ENCODE peak calls at places on chromosomes 13 and 19, in four cellular contexts. One of them, this sample, is unnamed.

GRCh38 chr13:50740052-50740741 is 103.3 kb downstream of the DLEU7 start:
- DNase-seq in type B pancreatic cell: no peak
- DNase-seq in AG09319: peak; percentile 22
- DNase-seq in GM20000: no peak
- DNase-seq in this sample: no peak

GRCh38 chr13:99303863-99304521 is 3.2 kb downstream of the GPR183 start:
- DNase-seq in type B pancreatic cell: no peak
- DNase-seq in AG09319: no peak
- DNase-seq in GM20000: no peak
- DNase-seq in this sample: no peak

GRCh38 chr13:37598572-37598971 is at the start of gene POSTN:
- DNase-seq in type B pancreatic cell: no peak
- DNase-seq in AG09319: no peak
- DNase-seq in GM20000: no peak
- DNase-seq in this sample: no peak

GRCh38 chr13:83007226-83007625 is 875.0 kb downstream of the SLITRK1 start:
- DNase-seq in type B pancreatic cell: no peak
- DNase-seq in AG09319: no peak
- DNase-seq in GM20000: no peak
- DNase-seq in this sample: no peak

GRCh38 chr13:41216160-41216559 is 21.8 kb upstream of the KBTBD7 start:
- DNase-seq in type B pancreatic cell: no peak
- DNase-seq in AG09319: peak; percentile 57
- DNase-seq in GM20000: no peak
- DNase-seq in this sample: no peak

GRCh38 chr13:98916403-98916802 is 61.5 kb downstream of the DOCK9 start:
- DNase-seq in type B pancreatic cell: no peak
- DNase-seq in AG09319: no peak
- DNase-seq in GM20000: no peak
- DNase-seq in this sample: no peak

GRCh38 chr13:24284876-24285275 is 24.5 kb upstream of the C1QTNF9 start:
- DNase-seq in type B pancreatic cell: no peak
- DNase-seq in AG09319: no peak
- DNase-seq in GM20000: no peak
- DNase-seq in this sample: no peak

GRCh38 chr19:35436477-35437141 is 11.4 kb upstream of the FFAR2 start:
- DNase-seq in type B pancreatic cell: no peak
- DNase-seq in AG09319: peak; percentile 14
- DNase-seq in GM20000: peak; percentile 34
- DNase-seq in this sample: peak; percentile 60

GRCh38 chr19:3387645-3388589 is 21.5 kb downstream of the NFIC start:
- DNase-seq in type B pancreatic cell: no peak
- DNase-seq in AG09319: peak; percentile 61
- DNase-seq in GM20000: no peak
- DNase-seq in this sample: no peak

GRCh38 chr19:2557093-2557440 is 81.1 kb downstream of the GADD45B start:
- DNase-seq in type B pancreatic cell: no peak
- DNase-seq in AG09319: no peak
- DNase-seq in GM20000: no peak
- DNase-seq in this sample: no peak

GRCh38 chr13:77026783-77027621 is at the start of gene FBXL3:
- DNase-seq in type B pancreatic cell: peak; percentile 88
- DNase-seq in AG09319: peak; percentile 79
- DNase-seq in GM20000: peak; percentile 95
- DNase-seq in this sample: peak; percentile 83

GRCh38 chr13:111658150-111659100 is 338.0 kb downstream of the TEX29 start:
- DNase-seq in type B pancreatic cell: peak; percentile 51
- DNase-seq in AG09319: no peak
- DNase-seq in GM20000: no peak
- DNase-seq in this sample: no peak

GRCh38 chr19:29771708-29772415 is 39.9 kb upstream of the CCNE1 start:
- DNase-seq in type B pancreatic cell: no peak
- DNase-seq in AG09319: peak; percentile 8
- DNase-seq in GM20000: peak; percentile 61
- DNase-seq in this sample: peak; percentile 34

GRCh38 chr19:7739211-7739752 is 7.4 kb upstream of the CLEC4G start:
- DNase-seq in type B pancreatic cell: no peak
- DNase-seq in AG09319: no peak
- DNase-seq in GM20000: no peak
- DNase-seq in this sample: no peak

GRCh38 chr19:43624933-43625332 is 5.5 kb upstream of the ZNF428 start:
- DNase-seq in type B pancreatic cell: no peak
- DNase-seq in AG09319: no peak
- DNase-seq in GM20000: peak; percentile 88
- DNase-seq in this sample: peak; percentile 97

GRCh38 chr13:75492389-75492788 is 10.4 kb upstream of the TBC1D4 start:
- DNase-seq in type B pancreatic cell: no peak
- DNase-seq in AG09319: no peak
- DNase-seq in GM20000: no peak
- DNase-seq in this sample: no peak

GRCh38 chr19:49149652-49150105 is 5.5 kb downstream of the HRC start:
- DNase-seq in type B pancreatic cell: peak; percentile 84
- DNase-seq in AG09319: no peak
- DNase-seq in GM20000: no peak
- DNase-seq in this sample: no peak

GRCh38 chr13:101535192-101535746 is 82.8 kb downstream of the ITGBL1 start:
- DNase-seq in type B pancreatic cell: no peak
- DNase-seq in AG09319: no peak
- DNase-seq in GM20000: no peak
- DNase-seq in this sample: no peak

GRCh38 chr13:112901951-112902651 is 66.9 kb upstream of the MCF2L start:
- DNase-seq in type B pancreatic cell: no peak
- DNase-seq in AG09319: no peak
- DNase-seq in GM20000: no peak
- DNase-seq in this sample: no peak

GRCh38 chr13:72295173-72295572 is 428.2 kb upstream of the DACH1 start:
- DNase-seq in type B pancreatic cell: no peak
- DNase-seq in AG09319: no peak
- DNase-seq in GM20000: no peak
- DNase-seq in this sample: no peak
- TF ChIP-seq CTCF in type B pancreatic cell: no peak
- TF ChIP-seq CTCF in AG09319: no peak
- TF ChIP-seq CTCF in GM20000: no peak
- TF ChIP-seq CTCF in this sample: no peak

GRCh38 chr19:52248256-52248655 is 21.1 kb upstream of the ZNF766 start:
- DNase-seq in type B pancreatic cell: no peak
- DNase-seq in AG09319: peak; percentile 4
- DNase-seq in GM20000: no peak
- DNase-seq in this sample: peak; percentile 85
- TF ChIP-seq CTCF in type B pancreatic cell: peak; percentile 64
- TF ChIP-seq CTCF in AG09319: peak; percentile 43
- TF ChIP-seq CTCF in GM20000: peak; percentile 3
- TF ChIP-seq CTCF in this sample: peak; percentile 70

GRCh38 chr19:6047741-6048231 is 62.5 kb downstream of the RFX2 start:
- DNase-seq in type B pancreatic cell: peak; percentile 61
- DNase-seq in AG09319: no peak
- DNase-seq in GM20000: peak; percentile 64
- DNase-seq in this sample: no peak
- TF ChIP-seq CTCF in type B pancreatic cell: peak; percentile 75
- TF ChIP-seq CTCF in AG09319: peak; percentile 83
- TF ChIP-seq CTCF in GM20000: peak; percentile 45
- TF ChIP-seq CTCF in this sample: peak; percentile 7

GRCh38 chr13:105139048-105139379 is 1396.4 kb downstream of the EFNB2 start:
- DNase-seq in type B pancreatic cell: no peak
- DNase-seq in AG09319: no peak
- DNase-seq in GM20000: peak; percentile 13
- DNase-seq in this sample: no peak

GRCh38 chr13:105142556-105142955 is 1392.9 kb downstream of the EFNB2 start:
- DNase-seq in type B pancreatic cell: no peak
- DNase-seq in AG09319: no peak
- DNase-seq in GM20000: no peak
- DNase-seq in this sample: no peak

GRCh38 chr13:105144020-105144419 is 1391.4 kb downstream of the EFNB2 start:
- DNase-seq in type B pancreatic cell: no peak
- DNase-seq in AG09319: no peak
- DNase-seq in GM20000: no peak
- DNase-seq in this sample: no peak

GRCh38 chr13:105135852-105136251 is 1399.6 kb downstream of the EFNB2 start:
- DNase-seq in type B pancreatic cell: no peak
- DNase-seq in AG09319: no peak
- DNase-seq in GM20000: no peak
- DNase-seq in this sample: no peak

DNA sequence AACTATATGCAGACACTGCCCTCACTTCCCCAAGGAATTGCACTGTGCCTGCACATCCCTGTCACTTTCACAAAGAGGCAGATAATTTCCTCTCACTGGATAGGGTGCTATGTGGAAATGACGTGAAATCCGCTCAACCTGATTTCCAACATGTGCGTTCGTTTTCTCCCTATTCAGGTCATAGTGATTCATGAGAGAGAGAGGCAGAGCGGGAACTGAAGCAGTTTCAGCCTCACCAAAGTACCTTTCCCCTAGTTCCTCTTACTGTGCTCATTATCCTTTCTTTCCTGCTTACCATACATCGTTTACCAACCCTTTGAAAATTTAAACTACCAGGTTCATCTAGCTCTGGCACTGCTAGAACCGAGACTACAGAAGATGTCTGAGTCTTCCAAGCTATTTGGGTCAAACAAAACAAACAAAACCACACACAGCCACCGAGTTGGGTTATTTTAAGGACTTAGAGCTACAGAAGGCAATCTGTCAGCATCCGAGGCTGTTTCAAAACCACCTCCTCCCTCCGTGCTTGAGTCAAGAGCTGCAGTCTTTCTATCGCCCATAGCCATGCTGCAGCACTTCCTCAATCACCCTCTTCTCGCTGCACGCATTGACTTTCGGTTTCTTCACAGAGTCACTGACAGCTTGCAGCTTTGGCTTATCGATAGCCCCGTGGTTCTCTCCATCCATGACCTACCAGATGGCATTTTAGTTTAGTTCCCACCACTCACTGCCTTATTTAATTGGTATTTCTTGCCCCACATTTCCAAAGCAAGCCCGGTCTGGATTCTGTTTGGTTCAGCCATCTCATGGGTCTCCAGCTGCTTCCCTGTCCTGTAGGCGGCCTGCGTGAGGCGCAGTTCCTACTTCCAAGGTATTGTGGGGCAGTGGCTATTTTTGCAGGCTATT is 1395.8 kb downstream of the EFNB2 start:
- DNase-seq in type B pancreatic cell: no peak
- DNase-seq in AG09319: no peak
- DNase-seq in GM20000: peak; percentile 73
- DNase-seq in this sample: peak; percentile 73
- TF ChIP-seq CTCF in type B pancreatic cell: no peak
- TF ChIP-seq CTCF in AG09319: no peak
- TF ChIP-seq CTCF in GM20000: peak; percentile 27
- TF ChIP-seq CTCF in this sample: peak; percentile 42

DNA sequence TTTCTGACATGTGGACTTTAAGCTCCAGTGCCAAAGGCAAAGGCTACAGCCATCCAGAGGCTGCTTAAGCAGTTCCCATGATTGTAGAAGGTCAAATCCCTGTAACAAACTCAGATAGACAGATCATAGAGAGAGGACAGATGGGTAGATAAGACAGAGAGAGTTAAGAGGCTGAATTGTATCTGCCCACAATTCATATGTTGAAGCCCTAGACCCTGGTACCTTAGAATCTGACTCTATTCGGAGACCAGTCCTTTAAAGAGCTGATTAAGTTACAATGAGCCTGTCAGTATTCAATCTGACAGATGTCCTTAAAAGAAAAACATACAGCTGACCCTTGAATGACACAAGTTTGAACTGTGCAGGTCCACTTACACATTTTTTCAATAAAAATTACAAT is 115.2 kb downstream of the RAP2A start:
- DNase-seq in type B pancreatic cell: no peak
- DNase-seq in AG09319: no peak
- DNase-seq in GM20000: no peak
- DNase-seq in this sample: no peak
- TF ChIP-seq CTCF in type B pancreatic cell: no peak
- TF ChIP-seq CTCF in AG09319: no peak
- TF ChIP-seq CTCF in GM20000: no peak
- TF ChIP-seq CTCF in this sample: no peak

DNA sequence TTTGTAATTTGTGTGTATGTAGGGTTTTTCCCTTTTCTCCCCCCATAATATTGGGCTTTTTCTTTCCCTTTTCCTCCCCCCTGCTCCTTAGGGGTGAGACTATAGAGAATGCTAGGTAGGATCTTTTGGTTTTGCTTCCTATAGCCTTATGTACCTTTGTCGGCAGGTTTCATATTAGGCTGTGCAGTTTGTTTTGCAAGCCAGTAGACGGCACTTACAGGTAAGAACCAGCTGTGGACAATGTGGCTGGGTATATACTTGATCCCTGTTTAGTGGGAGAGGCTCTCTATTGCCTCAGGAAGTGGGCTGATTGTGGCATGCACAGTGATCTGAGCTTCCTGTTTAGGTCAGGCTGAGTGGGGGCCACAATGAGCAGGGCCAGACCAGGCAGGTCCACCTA is 359.2 kb upstream of the OBI1 start:
- DNase-seq in type B pancreatic cell: no peak
- DNase-seq in AG09319: no peak
- DNase-seq in GM20000: no peak
- DNase-seq in this sample: no peak
- TF ChIP-seq CTCF in type B pancreatic cell: no peak
- TF ChIP-seq CTCF in AG09319: no peak
- TF ChIP-seq CTCF in GM20000: peak; percentile 3
- TF ChIP-seq CTCF in this sample: no peak

GRCh38 chr19:1286451-1286858 is 782 bp downstream of the EFNA2 start:
- DNase-seq in type B pancreatic cell: no peak
- DNase-seq in AG09319: no peak
- DNase-seq in GM20000: peak; percentile 60
- DNase-seq in this sample: no peak

GRCh38 chr19:1285737-1286360 is at the start of gene EFNA2:
- DNase-seq in type B pancreatic cell: no peak
- DNase-seq in AG09319: no peak
- DNase-seq in GM20000: peak; percentile 61
- DNase-seq in this sample: no peak

GRCh38 chr19:1284293-1284978 is 1.2 kb upstream of the EFNA2 start:
- DNase-seq in type B pancreatic cell: no peak
- DNase-seq in AG09319: no peak
- DNase-seq in GM20000: peak; percentile 39
- DNase-seq in this sample: no peak

GRCh38 chr19:1283917-1284292 is 1.8 kb upstream of the EFNA2 start:
- DNase-seq in type B pancreatic cell: no peak
- DNase-seq in AG09319: no peak
- DNase-seq in GM20000: peak; percentile 23
- DNase-seq in this sample: no peak

GRCh38 chr19:1284979-1285736 is 515 bp upstream of the EFNA2 start:
- DNase-seq in type B pancreatic cell: no peak
- DNase-seq in AG09319: no peak
- DNase-seq in GM20000: peak; percentile 63
- DNase-seq in this sample: no peak
- TF ChIP-seq CTCF in type B pancreatic cell: no peak
- TF ChIP-seq CTCF in AG09319: no peak
- TF ChIP-seq CTCF in GM20000: no peak
- TF ChIP-seq CTCF in this sample: no peak

GRCh38 chr19:5507056-5507624 is 51.9 kb downstream of the ZNRF4 start:
- DNase-seq in type B pancreatic cell: no peak
- DNase-seq in AG09319: no peak
- DNase-seq in GM20000: no peak
- DNase-seq in this sample: no peak

GRCh38 chr19:5503598-5503997 is 48.4 kb downstream of the ZNRF4 start:
- DNase-seq in type B pancreatic cell: no peak
- DNase-seq in AG09319: no peak
- DNase-seq in GM20000: no peak
- DNase-seq in this sample: no peak

GRCh38 chr19:5501907-5502306 is 46.7 kb downstream of the ZNRF4 start:
- DNase-seq in type B pancreatic cell: no peak
- DNase-seq in AG09319: no peak
- DNase-seq in GM20000: no peak
- DNase-seq in this sample: no peak

GRCh38 chr19:5498817-5499535 is 43.8 kb downstream of the ZNRF4 start:
- DNase-seq in type B pancreatic cell: no peak
- DNase-seq in AG09319: no peak
- DNase-seq in GM20000: no peak
- DNase-seq in this sample: no peak

GRCh38 chr19:5504115-5504514 is 48.9 kb downstream of the ZNRF4 start:
- DNase-seq in type B pancreatic cell: no peak
- DNase-seq in AG09319: no peak
- DNase-seq in GM20000: no peak
- DNase-seq in this sample: no peak
- TF ChIP-seq CTCF in type B pancreatic cell: no peak
- TF ChIP-seq CTCF in AG09319: no peak
- TF ChIP-seq CTCF in GM20000: no peak
- TF ChIP-seq CTCF in this sample: peak; percentile 7